ENCODE peak calls at places on chromosomes 4 and X, in six cellular contexts. D is AG20443, P is H7, T is GM12891, G is T1000, V is COR-L47. Z is an unnamed sample.

GRCh38 chr4:85829276-85830051 is 354.5 kb downstream of the ARHGAP24 start:
- DNase-seq in D (no peak), P (no peak), T (no peak), G (no peak), V (no peak), Z (no peak)

GRCh38 chr4:64774626-64775025 is 365.4 kb upstream of the TECRL start:
- DNase-seq in D (no peak), P (no peak), T (no peak), G (no peak), V (no peak), Z (no peak)

GRCh38 chr4:41358626-41359025 is 101.9 kb downstream of the UCHL1 start:
- DNase-seq in D (no peak), P (no peak), T (no peak), G (no peak), V (no peak), Z (no peak)

GRCh38 chrX:8971116-8971515 is 62.8 kb downstream of the FAM9B start:
- DNase-seq in D (peak; percentile 29), P (no peak), T (no peak), G (no peak), V (peak; percentile 0), Z (peak; percentile 48)

GRCh38 chr4:6806924-6807676 is 24.6 kb downstream of the KIAA0232 start:
- DNase-seq in D (no peak), P (no peak), T (no peak), G (no peak), V (no peak), Z (no peak)

GRCh38 chrX:21926527-21927278 is 13.8 kb upstream of the SMS start:
- DNase-seq in D (peak; percentile 57), P (peak; percentile 32), T (no peak), G (peak; percentile 4), V (no peak), Z (no peak)

GRCh38 chr4:65670331-65671031 is at the start of gene EPHA5:
- DNase-seq in D (peak; percentile 56), P (peak; percentile 78), T (no peak), G (peak; percentile 80), V (peak; percentile 84), Z (no peak)

GRCh38 chr4:73917081-73917501 is 47.9 kb downstream of the CXCL1 start:
- DNase-seq in D (peak; percentile 85), P (no peak), T (no peak), G (peak; percentile 23), V (no peak), Z (no peak)

GRCh38 chr4:153765836-153766235 is 6.0 kb upstream of the RNF175 start:
- DNase-seq in D (no peak), P (no peak), T (no peak), G (no peak), V (no peak), Z (no peak)

GRCh38 chrX:119640621-119641020 is 34.4 kb upstream of the NKRF start:
- DNase-seq in D (no peak), P (no peak), T (no peak), G (no peak), V (no peak), Z (no peak)

GRCh38 chr4:74408639-74409038 is 36.3 kb upstream of the AREG start:
- DNase-seq in D (no peak), P (no peak), T (no peak), G (no peak), V (no peak), Z (no peak)

GRCh38 chr4:106238819-106239420 is 77.1 kb downstream of the TBCK start:
- DNase-seq in D (peak; percentile 59), P (peak; percentile 19), T (peak; percentile 1), G (no peak), V (peak; percentile 1), Z (peak; percentile 16)

GRCh38 chrX:48512371-48512935 is 3.7 kb downstream of the PORCN start:
- DNase-seq in D (no peak), P (no peak), T (no peak), G (no peak), V (no peak), Z (no peak)

GRCh38 chr4:70251250-70251944 is 9.0 kb downstream of the CSN3 start:
- DNase-seq in D (no peak), P (no peak), T (no peak), G (no peak), V (no peak), Z (no peak)

GRCh38 chr4:13432453-13432852 is 51.7 kb downstream of the RAB28 start:
- DNase-seq in D (no peak), P (no peak), T (no peak), G (no peak), V (no peak), Z (no peak)

GRCh38 chr4:186039697-186040096 is 29.3 kb upstream of the TLR3 start:
- DNase-seq in D (no peak), P (no peak), T (no peak), G (no peak), V (no peak), Z (no peak)

GRCh38 chr4:36241771-36242170 is 2.5 kb downstream of the ARAP2 start:
- DNase-seq in D (no peak), P (no peak), T (peak; percentile 21), G (no peak), V (no peak), Z (peak; percentile 42)

GRCh38 chr4:69458184-69458826 is 37.4 kb downstream of the UGT2B4 start:
- DNase-seq in D (no peak), P (no peak), T (no peak), G (no peak), V (no peak), Z (no peak)

GRCh38 chr4:82791179-82791578 is 7.4 kb downstream of the SCD5 start:
- DNase-seq in D (no peak), P (no peak), T (no peak), G (no peak), V (no peak), Z (no peak)

GRCh38 chr4:23930750-23931488 is 41.1 kb upstream of the PPARGC1A start:
- DNase-seq in D (peak; percentile 40), P (no peak), T (no peak), G (no peak), V (no peak), Z (no peak)

GRCh38 chr4:20532871-20533870 is 167.1 kb upstream of the PACRGL start:
- DNase-seq in D (peak; percentile 45), P (no peak), T (no peak), G (peak; percentile 27), V (no peak), Z (no peak)

GRCh38 chr4:99847362-99847976 is 30.8 kb downstream of the DAPP1 start:
- DNase-seq in D (no peak), P (no peak), T (no peak), G (no peak), V (no peak), Z (peak; percentile 36)

GRCh38 chr4:161252520-161253141 is 911.2 kb downstream of the FSTL5 start:
- DNase-seq in D (no peak), P (peak; percentile 10), T (no peak), G (no peak), V (peak; percentile 0), Z (no peak)

GRCh38 chr4:163544407-163545038 is 50.0 kb downstream of the TMA16 start:
- DNase-seq in D (peak; percentile 84), P (peak; percentile 73), T (peak; percentile 34), G (no peak), V (peak; percentile 49), Z (peak; percentile 68)

GRCh38 chrX:87338510-87338909 is 179.1 kb upstream of the KLHL4 start:
- DNase-seq in D (no peak), P (peak; percentile 7), T (no peak), G (no peak), V (no peak), Z (no peak)

GRCh38 chr4:20127626-20128025 is 124.1 kb upstream of the SLIT2 start:
- DNase-seq in D (peak; percentile 17), P (no peak), T (no peak), G (no peak), V (no peak), Z (no peak)

GRCh38 chrX:109830704-109831206 is 97.7 kb upstream of the ACSL4 start:
- DNase-seq in D (peak; percentile 16), P (no peak), T (no peak), G (no peak), V (no peak), Z (no peak)

GRCh38 chr4:137735561-137736104 is 203.3 kb upstream of the PCDH18 start:
- DNase-seq in D (no peak), P (no peak), T (no peak), G (peak; percentile 6), V (no peak), Z (no peak)

GRCh38 chr4:176205299-176205698 is 9.9 kb upstream of the SPATA4 start:
- DNase-seq in D (no peak), P (no peak), T (no peak), G (no peak), V (no peak), Z (no peak)

GRCh38 chr4:158825443-158826036 is 56.7 kb downstream of the FNIP2 start:
- DNase-seq in D (no peak), P (no peak), T (no peak), G (no peak), V (no peak), Z (no peak)

GRCh38 chrX:119726900-119727555 is 31.4 kb upstream of the SOWAHD start:
- DNase-seq in D (peak; percentile 9), P (no peak), T (no peak), G (no peak), V (no peak), Z (no peak)

GRCh38 chr4:79273918-79274317 is 51.9 kb downstream of the NAA11 start:
- DNase-seq in D (no peak), P (no peak), T (no peak), G (no peak), V (no peak), Z (no peak)

GRCh38 chr4:152079543-152080293 is 318.9 kb upstream of the GATB start:
- DNase-seq in D (no peak), P (no peak), T (no peak), G (no peak), V (no peak), Z (no peak)

GRCh38 chr4:56186808-56187523 is 200.3 kb downstream of the AASDH start:
- DNase-seq in D (no peak), P (no peak), T (no peak), G (no peak), V (no peak), Z (no peak)